ENCODE peak calls at places on chromosomes 16 and 17, in four cellular contexts. P is BE2C; F is naive thymus-derived CD4-positive, alpha-beta T cell; E is mucosa of descending colon. N is an unnamed sample.

GRCh38 chr17:80731255-80731840 is 186.7 kb downstream of the RPTOR start:
- DNase-seq in P (no peak), F (peak), E (no peak), N (no peak)

GRCh38 chr17:81057079-81057730 is 22.3 kb downstream of the BAIAP2 start:
- DNase-seq in P (peak), F (no peak), E (peak), N (no peak)

GRCh38 chr16:4487955-4488481 is 11.8 kb downstream of the HMOX2 start:
- DNase-seq in P (no peak), F (peak), E (no peak), N (no peak)

GRCh38 chr17:29589524-29590260 is at the start of gene GIT1:
- DNase-seq in P (peak), F (peak), E (peak), N (peak)

GRCh38 chr17:17032131-17032692 is 10.0 kb upstream of the MPRIP start:
- DNase-seq in P (peak), F (no peak), E (peak), N (no peak)

GRCh38 chr17:8791910-8792270 is 7.3 kb downstream of the MFSD6L start:
- DNase-seq in P (no peak), F (no peak), E (no peak), N (no peak)

GRCh38 chr16:61879-62281 is 8.3 kb downstream of the SNRNP25 start:
- DNase-seq in P (no peak), F (no peak), E (no peak), N (no peak)

GRCh38 chr17:2218426-2218825 is 85.2 kb downstream of the SMG6 start:
- DNase-seq in P (no peak), F (no peak), E (no peak), N (peak)

GRCh38 chr17:42623732-42624596 is 14.5 kb downstream of the TUBG1 start:
- DNase-seq in P (no peak), F (no peak), E (peak), N (no peak)

GRCh38 chr16:12124742-12125141 is 148.2 kb downstream of the SNX29 start:
- DNase-seq in P (no peak), F (peak), E (no peak), N (peak)

GRCh38 chr16:56684926-56685590 is 2.8 kb downstream of the MT1X start:
- DNase-seq in P (no peak), F (no peak), E (no peak), N (no peak)

GRCh38 chr17:7989781-7990655 is 12.4 kb upstream of the GUCY2D start:
- DNase-seq in P (peak), F (peak), E (peak), N (peak)

GRCh38 chr17:17495448-17496188 is 577 bp downstream of the RASD1 start:
- DNase-seq in P (no peak), F (peak), E (peak), N (no peak)

GRCh38 chr16:82368041-82368440 is 198.0 kb upstream of the MPHOSPH6 start:
- DNase-seq in P (no peak), F (no peak), E (peak), N (peak)

GRCh38 chr16:58198022-58198683 is at the start of gene CSNK2A2:
- DNase-seq in P (peak), F (peak), E (peak), N (peak)

GRCh38 chr16:78230832-78231231 is 131.4 kb downstream of the WWOX start:
- DNase-seq in P (no peak), F (no peak), E (peak), N (no peak)

GRCh38 chr16:85553436-85554113 is 59.5 kb upstream of the GSE1 start:
- DNase-seq in P (peak), F (no peak), E (peak), N (no peak)

GRCh38 chr17:80859004-80859941 is 132.4 kb upstream of the CHMP6 start:
- DNase-seq in P (peak), F (no peak), E (peak), N (no peak)

GRCh38 chr17:39082482-39082881 is 69.0 kb downstream of the PLXDC1 start:
- DNase-seq in P (no peak), F (no peak), E (no peak), N (no peak)

GRCh38 chr17:36731806-36732205 is 130.4 kb downstream of the MRM1 start:
- DNase-seq in P (no peak), F (no peak), E (no peak), N (no peak)

GRCh38 chr17:16443390-16444257 is 28.3 kb downstream of the TRPV2 start:
- DNase-seq in P (no peak), F (no peak), E (no peak), N (peak)

GRCh38 chr17:41739661-41740352 is 5.4 kb upstream of the HAP1 start:
- DNase-seq in P (no peak), F (no peak), E (no peak), N (no peak)

GRCh38 chr17:70298929-70299529 is 129.7 kb downstream of the KCNJ2 start:
- DNase-seq in P (no peak), F (no peak), E (no peak), N (no peak)

GRCh38 chr16:53098526-53099317 is 43.9 kb downstream of the CHD9 start:
- DNase-seq in P (peak), F (peak), E (peak), N (peak)

GRCh38 chr16:50296807-50297206 is 30.5 kb downstream of the ADCY7 start:
- DNase-seq in P (no peak), F (no peak), E (no peak), N (no peak)

GRCh38 chr16:50297301-50298074 is 31.1 kb downstream of the ADCY7 start:
- DNase-seq in P (peak), F (no peak), E (no peak), N (no peak)

GRCh38 chr16:50299508-50300105 is 33.3 kb downstream of the ADCY7 start:
- DNase-seq in P (no peak), F (no peak), E (no peak), N (no peak)

GRCh38 chr16:50298075-50298460 is 31.7 kb downstream of the ADCY7 start:
- DNase-seq in P (no peak), F (no peak), E (no peak), N (no peak)

GRCh38 chr16:50298591-50299507 is 32.5 kb downstream of the ADCY7 start:
- DNase-seq in P (no peak), F (no peak), E (no peak), N (no peak)
- H3K4me3 ChIP-seq in P (no peak), F (no peak), E (no peak), N (no peak)

DNA sequence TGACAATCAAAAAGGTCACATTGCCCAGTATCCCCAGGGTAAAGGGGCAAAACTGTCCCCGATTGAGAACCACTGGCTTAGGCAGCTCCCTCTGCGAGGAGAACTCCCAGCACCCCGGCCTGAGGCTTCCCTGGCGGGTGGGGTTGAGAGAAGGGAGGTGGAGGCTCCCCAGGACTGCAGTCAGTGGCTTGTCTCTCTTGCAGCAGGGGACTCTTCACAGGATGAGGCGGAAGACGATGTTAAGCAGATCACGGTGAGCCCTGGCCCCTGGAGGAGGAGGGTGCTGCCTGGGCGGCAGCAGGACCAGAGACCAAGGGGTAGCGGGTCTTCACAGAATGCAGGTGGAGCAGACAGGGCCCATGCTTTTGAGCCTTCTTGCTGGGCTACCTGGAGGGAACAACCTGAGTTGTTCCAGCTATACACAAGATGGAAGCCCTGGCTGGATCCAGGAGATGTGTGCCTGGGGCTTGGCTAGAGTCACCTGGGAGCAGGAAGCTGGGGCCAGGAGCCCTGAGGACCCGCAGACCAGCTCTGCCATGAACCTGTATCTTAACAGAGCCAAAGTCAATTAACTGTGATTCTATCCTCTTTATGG is 16.8 kb downstream of the POLR3E start:
- DNase-seq in P (no peak), F (no peak), E (no peak), N (no peak)
- H3K4me3 ChIP-seq in P (no peak), F (no peak), E (no peak), N (no peak)

GRCh38 chr16:10941127-10941933 is 938 bp downstream of the DEXI start:
- DNase-seq in P (peak), F (no peak), E (no peak), N (peak)

GRCh38 chr16:10938321-10938720 is 3.9 kb downstream of the DEXI start:
- DNase-seq in P (no peak), F (no peak), E (no peak), N (no peak)

GRCh38 chr16:10940501-10941079 is 1.7 kb downstream of the DEXI start:
- DNase-seq in P (no peak), F (no peak), E (no peak), N (peak)

GRCh38 chr16:10938844-10939648 is 3.2 kb downstream of the DEXI start:
- DNase-seq in P (no peak), F (no peak), E (no peak), N (no peak)

GRCh38 chr16:10939649-10940206 is 2.5 kb downstream of the DEXI start:
- DNase-seq in P (no peak), F (no peak), E (no peak), N (no peak)
- H3K4me3 ChIP-seq in P (no peak), F (peak), E (no peak), N (peak)

GRCh38 chr17:82984751-82985435 is 94.5 kb upstream of the METRNL start:
- DNase-seq in P (no peak), F (no peak), E (no peak), N (no peak)

GRCh38 chr17:82983510-82984248 is 95.7 kb upstream of the METRNL start:
- DNase-seq in P (no peak), F (no peak), E (no peak), N (no peak)

GRCh38 chr17:82981141-82981540 is 98.3 kb upstream of the METRNL start:
- DNase-seq in P (no peak), F (no peak), E (no peak), N (no peak)

GRCh38 chr17:82985973-82986372 is 93.4 kb upstream of the METRNL start:
- DNase-seq in P (peak), F (peak), E (peak), N (no peak)

DNA sequence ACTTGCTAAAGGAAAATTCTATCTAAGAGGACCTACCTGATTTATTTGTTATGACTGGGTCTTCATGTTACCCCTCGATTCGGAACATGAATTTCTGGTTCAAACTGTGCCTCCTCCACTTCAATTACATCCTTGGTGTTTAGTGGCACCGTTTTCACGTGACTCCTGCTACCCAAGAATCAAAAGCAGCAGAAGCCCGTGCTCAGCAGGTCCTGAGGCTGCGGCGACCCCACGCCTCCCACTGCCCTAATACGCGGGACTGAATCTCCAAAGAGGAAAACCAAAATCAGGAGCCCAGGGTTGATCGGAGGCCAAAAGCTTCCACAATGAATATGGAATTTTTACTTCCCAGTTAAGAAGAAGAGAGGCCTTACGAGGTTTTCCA is 94.0 kb upstream of the METRNL start:
- DNase-seq in P (no peak), F (no peak), E (no peak), N (no peak)
- H3K4me3 ChIP-seq in P (no peak), F (peak), E (no peak), N (no peak)

GRCh38 chr17:5110816-5111215 is 862 bp downstream of the ZNF232 start:
- DNase-seq in P (no peak), F (no peak), E (peak), N (peak)
- H3K4me3 ChIP-seq in P (peak), F (peak), E (no peak), N (peak)

GRCh38 chr17:72349508-72350472 is 229.0 kb downstream of the SOX9 start:
- DNase-seq in P (peak), F (no peak), E (no peak), N (no peak)
- H3K4me3 ChIP-seq in P (no peak), F (no peak), E (no peak), N (no peak)

GRCh38 chr16:68644303-68644702 is 807 bp upstream of the CDH3 start:
- DNase-seq in P (no peak), F (no peak), E (no peak), N (no peak)
- H3K4me3 ChIP-seq in P (no peak), F (no peak), E (no peak), N (no peak)

GRCh38 chr17:76497699-76497978 is 3.6 kb downstream of the RHBDF2 start:
- DNase-seq in P (no peak), F (no peak), E (no peak), N (no peak)
- H3K4me3 ChIP-seq in P (peak), F (no peak), E (no peak), N (no peak)